ENCODE peak calls at places on chromosomes 4 and X, in eight cellular contexts. Y is cardiac muscle cell; O is activated T-helper 2 cell treated with anti-CD3 and anti-CD28 coated beads, Interferon-gamma antibody, Interleukin-2, Interleukin-4, amounts not matched to agents 10 μg/mL and 5 μg/mL and 100 μg/mL, durations not matched to agents 14 hours and 24 hours and 36 hours; K is sciatic nerve; A is GM10248; U is KBM-7; D is Karpas-422; Q is NCI-H1105. G is an unnamed sample.

GRCh38 chr4:86556791-86557415 is 37.2 kb upstream of the PTPN13 start:
- DNase-seq in Y (no peak), O (no peak), K (no peak), A (no peak), U (peak; percentile 50), D (no peak), Q (no peak), G (peak; percentile 59)

GRCh38 chrX:119266364-119266995 is 30.4 kb downstream of the PGRMC1 start:
- DNase-seq in Y (peak; percentile 36), O (no peak), K (no peak), A (peak; percentile 19), U (peak; percentile 53), D (peak; percentile 63), Q (no peak), G (no peak)

GRCh38 chr4:72886602-72887001 is 182.9 kb downstream of the COX18 start:
- DNase-seq in Y (peak; percentile 27), O (no peak), K (no peak), A (no peak), U (peak; percentile 5), D (no peak), Q (no peak), G (no peak)

GRCh38 chr4:184097240-184097619 is 120.4 kb downstream of the ENPP6 start:
- DNase-seq in Y (peak; percentile 11), O (no peak), K (peak; percentile 82), A (peak; percentile 48), U (no peak), D (no peak), Q (no peak), G (peak; percentile 54)

GRCh38 chrX:10922158-10922557 is 189.0 kb upstream of the HCCS start:
- DNase-seq in Y (peak; percentile 84), O (no peak), K (no peak), A (no peak), U (no peak), D (no peak), Q (no peak), G (no peak)

GRCh38 chrX:25017667-25018247 is 2.0 kb upstream of the ARX start:
- DNase-seq in Y (no peak), O (no peak), K (no peak), A (no peak), U (peak; percentile 37), D (no peak), Q (no peak), G (no peak)

GRCh38 chr4:3372264-3372932 is 69.4 kb upstream of the HGFAC start:
- DNase-seq in Y (no peak), O (no peak), K (no peak), A (peak; percentile 33), U (no peak), D (no peak), Q (no peak), G (no peak)

GRCh38 chrX:46912673-46913491 is 661 bp downstream of the JADE3 start:
- DNase-seq in Y (peak; percentile 55), O (peak; percentile 10), K (peak; percentile 59), A (peak; percentile 54), U (peak; percentile 77), D (peak; percentile 66), Q (peak; percentile 3), G (no peak)

GRCh38 chr4:2387205-2387604 is 31.2 kb downstream of the ZFYVE28 start:
- DNase-seq in Y (no peak), O (no peak), K (no peak), A (no peak), U (no peak), D (no peak), Q (no peak), G (no peak)

GRCh38 chr4:52298444-52298843 is 247.3 kb downstream of the SPATA18 start:
- DNase-seq in Y (no peak), O (no peak), K (no peak), A (no peak), U (no peak), D (no peak), Q (no peak), G (no peak)

GRCh38 chr4:78592104-78592783 is 40.7 kb downstream of the ANXA3 start:
- DNase-seq in Y (no peak), O (no peak), K (no peak), A (no peak), U (peak; percentile 44), D (peak; percentile 56), Q (no peak), G (no peak)

GRCh38 chr4:98615991-98616390 is 42.4 kb downstream of the TSPAN5 start:
- DNase-seq in Y (no peak), O (no peak), K (no peak), A (no peak), U (no peak), D (no peak), Q (no peak), G (no peak)

GRCh38 chr4:34293459-34293858 is 1950.9 kb downstream of the ARAP2 start:
- DNase-seq in Y (no peak), O (no peak), K (no peak), A (no peak), U (no peak), D (no peak), Q (no peak), G (peak; percentile 73)

GRCh38 chr4:40307627-40308497 is 27.3 kb upstream of the CHRNA9 start:
- DNase-seq in Y (no peak), O (peak; percentile 67), K (no peak), A (no peak), U (peak; percentile 88), D (peak; percentile 96), Q (no peak), G (no peak)

GRCh38 chr4:137576437-137576836 is 44.1 kb upstream of the PCDH18 start:
- DNase-seq in Y (peak; percentile 12), O (no peak), K (no peak), A (no peak), U (no peak), D (no peak), Q (no peak), G (no peak)

GRCh38 chr4:83358410-83358809 is 23.8 kb upstream of the HPSE start:
- DNase-seq in Y (peak; percentile 83), O (no peak), K (no peak), A (no peak), U (no peak), D (no peak), Q (no peak), G (no peak)

GRCh38 chr4:24885342-24885741 is 27.5 kb downstream of the CCDC149 start:
- DNase-seq in Y (peak; percentile 8), O (no peak), K (peak; percentile 69), A (no peak), U (no peak), D (no peak), Q (no peak), G (no peak)

GRCh38 chr4:47647029-47647428 is 162.0 kb downstream of the ATP10D start:
- DNase-seq in Y (no peak), O (no peak), K (no peak), A (no peak), U (no peak), D (no peak), Q (no peak), G (no peak)

GRCh38 chr4:13484749-13485345 is 707 bp upstream of the RAB28 start:
- DNase-seq in Y (peak; percentile 56), O (no peak), K (no peak), A (no peak), U (no peak), D (peak; percentile 79), Q (no peak), G (peak; percentile 37)

GRCh38 chr4:70601422-70602039 is 9.5 kb downstream of the AMBN start:
- DNase-seq in Y (peak; percentile 53), O (peak; percentile 49), K (no peak), A (peak; percentile 63), U (peak; percentile 68), D (peak; percentile 90), Q (peak; percentile 33), G (peak; percentile 44)

GRCh38 chr4:3601992-3602391 is 69.8 kb upstream of the LRPAP1 start:
- DNase-seq in Y (no peak), O (no peak), K (no peak), A (no peak), U (no peak), D (no peak), Q (no peak), G (no peak)

GRCh38 chr4:70269674-70270073 is 27.3 kb downstream of the CSN3 start:
- DNase-seq in Y (peak; percentile 16), O (no peak), K (no peak), A (no peak), U (no peak), D (peak; percentile 50), Q (no peak), G (no peak)

GRCh38 chrX:70176938-70177533 is at the start of gene DGAT2L6:
- DNase-seq in Y (no peak), O (no peak), K (no peak), A (no peak), U (peak; percentile 20), D (peak; percentile 77), Q (no peak), G (no peak)

GRCh38 chr4:52019941-52020657 is at the start of gene LRRC66:
- DNase-seq in Y (no peak), O (no peak), K (no peak), A (no peak), U (no peak), D (no peak), Q (no peak), G (peak; percentile 35)

GRCh38 chrX:12060489-12061260 is 77.6 kb upstream of the FRMPD4 start:
- DNase-seq in Y (peak; percentile 1), O (no peak), K (no peak), A (no peak), U (no peak), D (no peak), Q (no peak), G (no peak)

GRCh38 chr4:142817442-142817841 is 28.7 kb downstream of the INPP4B start:
- DNase-seq in Y (peak; percentile 93), O (peak; percentile 26), K (no peak), A (no peak), U (peak; percentile 81), D (no peak), Q (no peak), G (peak; percentile 94)

GRCh38 chr4:141905751-141906150 is 269.4 kb downstream of the IL15 start:
- DNase-seq in Y (peak; percentile 49), O (no peak), K (no peak), A (no peak), U (no peak), D (no peak), Q (no peak), G (no peak)

GRCh38 chr4:74906771-74907170 is 26.1 kb upstream of the PARM1 start:
- DNase-seq in Y (no peak), O (no peak), K (no peak), A (no peak), U (no peak), D (no peak), Q (no peak), G (no peak)

GRCh38 chr4:8033776-8034528 is 94.3 kb upstream of the AFAP1 start:
- DNase-seq in Y (no peak), O (no peak), K (no peak), A (no peak), U (no peak), D (no peak), Q (no peak), G (no peak)

GRCh38 chr4:41154814-41155177 is 59.5 kb downstream of the APBB2 start:
- DNase-seq in Y (no peak), O (no peak), K (no peak), A (no peak), U (no peak), D (no peak), Q (no peak), G (no peak)

GRCh38 chrX:134374294-134374693 is 85.7 kb upstream of the HPRT1 start:
- DNase-seq in Y (peak; percentile 4), O (no peak), K (no peak), A (no peak), U (peak; percentile 19), D (peak; percentile 68), Q (no peak), G (no peak)

GRCh38 chrX:52216541-52216940 is 31.9 kb downstream of the MAGED4 start:
- DNase-seq in Y (no peak), O (no peak), K (no peak), A (no peak), U (no peak), D (no peak), Q (no peak), G (no peak)

GRCh38 chr4:37758226-37758625 is 68.3 kb upstream of the PGM2 start:
- DNase-seq in Y (peak; percentile 97), O (no peak), K (no peak), A (no peak), U (peak; percentile 89), D (no peak), Q (no peak), G (peak; percentile 92)

GRCh38 chr4:124111922-124112321 is 600.6 kb downstream of the ANKRD50 start:
- DNase-seq in Y (peak; percentile 94), O (no peak), K (no peak), A (no peak), U (peak; percentile 53), D (peak; percentile 63), Q (peak; percentile 28), G (peak; percentile 4)

G was measured in MV-4-11.